ENCODE peak calls at places on chromosomes 6 and 20, in six cellular contexts. J is HepG2, I is pancreas, Y is psoas muscle, B is heart left ventricle, L is fibroblast of mammary gland. S is an unnamed sample.
A peak's percentile ranks its signal among the peaks of the same experiment; 100 is the strongest.

GRCh38 chr6:151236668-151237401 is 2.9 kb upstream of the AKAP12 start:
- DNase-seq in Y (no peak), J (no peak), B (no peak), I (no peak), L (no peak), S (no peak)

GRCh38 chr20:61253264-61253639 is 1.2 kb downstream of the CDH4 start:
- DNase-seq in B (no peak), I (no peak), Y (no peak), J (no peak), L (peak; percentile 42), S (peak; percentile 18)

GRCh38 chr20:58715709-58716475 is 23.3 kb downstream of the NPEPL1 start:
- DNase-seq in Y (peak; percentile 29), I (peak; percentile 17), J (no peak), B (peak; percentile 39), L (no peak), S (no peak)

GRCh38 chr6:12245360-12245759 is 44.8 kb upstream of the EDN1 start:
- DNase-seq in I (no peak), Y (no peak), L (no peak), B (no peak), J (no peak), S (no peak)

GRCh38 chr6:4294636-4295035 is 159.3 kb upstream of the ECI2 start:
- DNase-seq in L (no peak), B (no peak), I (no peak), J (no peak), Y (no peak), S (no peak)

GRCh38 chr6:104896914-104897313 is 37.2 kb upstream of the HACE1 start:
- DNase-seq in I (no peak), B (no peak), L (peak; percentile 5), J (no peak), Y (no peak), S (peak; percentile 4)

GRCh38 chr6:135105710-135106109 is 51.1 kb upstream of the HBS1L start:
- DNase-seq in I (no peak), B (no peak), J (no peak), L (no peak), Y (no peak), S (no peak)

GRCh38 chr6:17271628-17272027 is 9.5 kb upstream of the RBM24 start:
- DNase-seq in B (no peak), I (no peak), L (no peak), J (peak; percentile 72), Y (no peak), S (no peak)

GRCh38 chr6:158396136-158396535 is 83.9 kb downstream of the TULP4 start:
- DNase-seq in I (no peak), B (no peak), L (no peak), Y (no peak), J (peak; percentile 61), S (no peak)

GRCh38 chr20:63235399-63235983 is at the start of gene BIRC7:
- DNase-seq in I (no peak), J (no peak), B (no peak), L (peak; percentile 26), Y (no peak), S (no peak)

GRCh38 chr6:71222676-71223075 is 65.9 kb upstream of the OGFRL1 start:
- DNase-seq in I (no peak), Y (no peak), L (no peak), B (no peak), J (no peak), S (no peak)

GRCh38 chr6:7311171-7311570 is 1.8 kb downstream of the SSR1 start:
- DNase-seq in L (peak; percentile 16), I (no peak), J (no peak), Y (no peak), B (no peak), S (peak; percentile 33)
- H3K4me3 ChIP-seq in L (peak overlapping the region; percentile 81), I (peak overlapping the region; percentile 99), J (peak overlapping the region; percentile 85), Y (peak overlapping the region; percentile 94), B (no peak overlapping the region), S (peak overlapping the region; percentile 97)

GRCh38 chr20:46651091-46651962 is at the start of gene SLC13A3:
- DNase-seq in I (no peak), Y (no peak), B (no peak), L (no peak), J (peak; percentile 79), S (no peak)
- TF ChIP-seq CTCF in I (no peak), Y (no peak), B (no peak), L (no peak), J (peak; percentile 10), S (no peak)

DNA sequence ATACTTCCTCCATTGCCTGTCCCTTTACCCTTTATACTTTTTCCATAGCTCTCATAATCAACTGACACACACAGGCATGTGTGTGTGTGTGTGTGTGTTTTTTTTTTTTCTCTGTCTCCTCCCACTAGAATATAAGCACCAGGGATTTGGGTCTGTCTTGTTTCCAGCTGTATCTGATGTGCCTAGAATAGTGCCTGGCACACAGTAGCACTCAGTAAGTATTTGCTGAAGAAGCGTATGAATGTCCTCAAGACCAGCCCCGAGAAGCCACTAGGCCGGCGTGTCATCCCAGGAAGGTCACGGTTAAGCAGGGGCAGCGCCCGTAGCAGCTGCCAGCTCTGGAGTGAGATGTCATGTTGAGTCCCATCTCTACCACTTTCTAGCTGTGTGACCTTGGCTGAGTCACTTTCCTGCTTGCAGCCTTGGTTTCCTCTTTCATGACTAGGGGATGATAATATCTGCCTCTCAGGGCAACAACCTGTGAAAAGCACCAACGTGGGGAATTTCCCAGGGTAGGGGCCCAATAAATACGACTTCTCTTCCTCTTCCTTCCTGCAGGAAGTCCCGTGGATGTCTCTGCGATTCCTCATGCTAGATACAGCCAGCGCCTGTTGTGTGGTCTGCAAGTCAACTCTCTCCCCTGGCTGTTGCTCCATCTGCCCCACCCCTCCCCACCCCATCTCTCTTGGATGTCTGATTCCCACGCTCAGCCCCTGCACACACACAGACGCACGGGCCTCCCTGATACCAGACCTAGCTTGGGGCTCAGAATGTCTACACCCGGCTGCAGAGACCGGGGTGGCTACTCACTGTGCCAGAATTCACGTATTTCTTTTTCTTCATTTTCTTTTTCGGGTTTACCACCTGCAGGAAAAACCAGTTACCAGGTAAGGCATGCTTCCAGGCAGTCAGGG is 58.1 kb downstream of the RAB44 start:
- DNase-seq in B (no peak), Y (no peak), I (no peak), J (peak; percentile 40), L (peak; percentile 47), S (peak; percentile 70)
- H3K4me3 ChIP-seq in B (no peak overlapping the region), Y (no peak overlapping the region), I (no peak overlapping the region), J (no peak overlapping the region), L (no peak overlapping the region), S (no peak overlapping the region)

GRCh38 chr6:8131265-8131897 is 29.0 kb upstream of the EEF1E1 start:
- DNase-seq in Y (no peak), J (peak; percentile 77), I (no peak), L (peak; percentile 71), B (no peak), S (peak; percentile 77)
- TF ChIP-seq CTCF in Y (peak; percentile 12), J (peak; percentile 90), I (no peak), L (peak; percentile 59), B (peak; percentile 40), S (peak; percentile 63)

GRCh38 chr20:50379049-50379990 is 130.9 kb upstream of the PTPN1 start:
- DNase-seq in Y (peak; percentile 98), J (no peak), I (peak; percentile 94), L (peak; percentile 91), B (peak; percentile 90), S (peak; percentile 97)
- H3K4me3 ChIP-seq in Y (peak overlapping the region; percentile 59), J (no peak overlapping the region), I (no peak overlapping the region), L (no peak overlapping the region), B (no peak overlapping the region), S (peak overlapping the region; percentile 12)

DNA sequence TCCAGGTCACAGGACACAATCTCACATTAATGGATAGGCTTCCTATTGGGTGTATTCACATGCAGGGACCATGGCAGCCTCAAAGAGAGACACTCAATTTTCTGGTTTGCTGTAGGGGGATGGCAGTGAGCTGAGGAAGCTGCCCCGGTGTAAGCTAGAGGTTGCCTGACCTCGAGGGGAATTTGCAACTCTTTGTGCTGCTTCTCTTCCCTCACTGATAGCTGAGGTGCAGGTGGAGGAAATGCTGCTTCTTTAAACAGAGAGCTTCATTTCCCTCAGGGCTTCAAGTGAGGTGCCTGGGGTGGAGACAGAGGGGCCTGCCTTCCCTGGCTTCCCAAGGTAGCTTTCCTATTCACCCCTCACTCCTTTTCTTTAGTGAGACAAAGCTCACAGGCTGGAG is 151.9 kb downstream of the CD83 start:
- DNase-seq in B (no peak), J (no peak), L (no peak), Y (no peak), I (no peak), S (no peak)
- TF ChIP-seq CTCF in B (no peak), J (no peak), L (no peak), Y (no peak), I (no peak), S (no peak)

GRCh38 chr6:100880149-100880900 is 804 bp downstream of the ASCC3 start:
- DNase-seq in Y (no peak), I (no peak), B (no peak), J (peak; percentile 20), L (peak; percentile 41), S (peak; percentile 56)
- H3K4me3 ChIP-seq in Y (peak overlapping the region; percentile 83), I (peak overlapping the region; percentile 78), B (peak overlapping the region; percentile 76), J (peak overlapping the region; percentile 93), L (peak overlapping the region; percentile 97), S (peak overlapping the region; percentile 86)

GRCh38 chr6:76592561-76592960 is 520.1 kb upstream of the IMPG1 start:
- DNase-seq in I (no peak), Y (no peak), L (no peak), J (no peak), B (no peak), S (no peak)
- TF ChIP-seq CTCF in I (no peak), Y (no peak), L (no peak), J (no peak), B (no peak), S (no peak)

GRCh38 chr6:27177454-27178000 is 70.0 kb upstream of the PRSS16 start:
- DNase-seq in J (peak; percentile 65), B (peak; percentile 83), I (peak; percentile 81), L (peak; percentile 85), Y (peak; percentile 85), S (peak; percentile 86)

GRCh38 chr6:27178001-27178730 is 69.3 kb upstream of the PRSS16 start:
- DNase-seq in I (peak; percentile 38), B (no peak), L (peak; percentile 91), J (peak; percentile 51), Y (no peak), S (peak; percentile 93)

GRCh38 chr6:27178860-27179259 is 68.6 kb upstream of the PRSS16 start:
- DNase-seq in L (no peak), B (no peak), J (no peak), I (no peak), Y (no peak), S (no peak)

GRCh38 chr6:27174958-27175357 is 72.5 kb upstream of the PRSS16 start:
- DNase-seq in I (no peak), J (no peak), Y (no peak), B (no peak), L (no peak), S (no peak)

GRCh38 chr6:27176096-27176495 is 71.4 kb upstream of the PRSS16 start:
- DNase-seq in B (no peak), I (no peak), Y (no peak), J (no peak), L (peak; percentile 49), S (peak; percentile 17)
- H3K4me3 ChIP-seq in B (no peak overlapping the region), I (no peak overlapping the region), Y (peak overlapping the region; percentile 88), J (no peak overlapping the region), L (peak overlapping the region; percentile 96), S (no peak overlapping the region)